ENCODE peak calls at places on chromosomes 5 and 9, in four cellular contexts. One of them, this sample, is unnamed.

GRCh38 chr9:14144215-14144614 is 169.7 kb downstream of the NFIB start:
- DNase-seq in kidney epithelial cell: no peak
- DNase-seq in neural crest cell: no peak
- DNase-seq in astrocyte of the spinal cord: no peak
- DNase-seq in this sample: no peak

GRCh38 chr5:99900302-99900811 is 634.8 kb upstream of the FAM174A start:
- DNase-seq in kidney epithelial cell: peak
- DNase-seq in neural crest cell: no peak
- DNase-seq in astrocyte of the spinal cord: peak
- DNase-seq in this sample: no peak

GRCh38 chr9:38164659-38165221 is 95.7 kb upstream of the SHB start:
- DNase-seq in kidney epithelial cell: no peak
- DNase-seq in neural crest cell: no peak
- DNase-seq in astrocyte of the spinal cord: no peak
- DNase-seq in this sample: no peak

GRCh38 chr5:82793808-82794419 is 283.3 kb downstream of the TMEM167A start:
- DNase-seq in kidney epithelial cell: no peak
- DNase-seq in neural crest cell: peak
- DNase-seq in astrocyte of the spinal cord: peak
- DNase-seq in this sample: no peak

GRCh38 chr9:127224178-127224882 is 40.2 kb upstream of the GARNL3 start:
- DNase-seq in kidney epithelial cell: no peak
- DNase-seq in neural crest cell: peak
- DNase-seq in astrocyte of the spinal cord: peak
- DNase-seq in this sample: peak

GRCh38 chr9:130932220-130933069 is 6.6 kb downstream of the FIBCD1 start:
- DNase-seq in kidney epithelial cell: no peak
- DNase-seq in neural crest cell: no peak
- DNase-seq in astrocyte of the spinal cord: no peak
- DNase-seq in this sample: no peak

GRCh38 chr5:165525268-165525667 is 2019.8 kb downstream of the MAT2B start:
- DNase-seq in kidney epithelial cell: no peak
- DNase-seq in neural crest cell: no peak
- DNase-seq in astrocyte of the spinal cord: peak
- DNase-seq in this sample: no peak

GRCh38 chr9:127980056-127980705 is 608 bp downstream of the EEIG1 start:
- DNase-seq in kidney epithelial cell: no peak
- DNase-seq in neural crest cell: peak
- DNase-seq in astrocyte of the spinal cord: peak
- DNase-seq in this sample: peak

GRCh38 chr9:69964446-69964845 is 79.2 kb upstream of the MAMDC2 start:
- DNase-seq in kidney epithelial cell: no peak
- DNase-seq in neural crest cell: no peak
- DNase-seq in astrocyte of the spinal cord: no peak
- DNase-seq in this sample: no peak
- TF ChIP-seq CTCF in kidney epithelial cell: no peak
- TF ChIP-seq CTCF in neural crest cell: no peak
- TF ChIP-seq CTCF in astrocyte of the spinal cord: no peak
- TF ChIP-seq CTCF in this sample: no peak

GRCh38 chr5:152511531-152512132 is 106.6 kb upstream of the NMUR2 start:
- DNase-seq in kidney epithelial cell: no peak
- DNase-seq in neural crest cell: no peak
- DNase-seq in astrocyte of the spinal cord: no peak
- DNase-seq in this sample: no peak

DNA sequence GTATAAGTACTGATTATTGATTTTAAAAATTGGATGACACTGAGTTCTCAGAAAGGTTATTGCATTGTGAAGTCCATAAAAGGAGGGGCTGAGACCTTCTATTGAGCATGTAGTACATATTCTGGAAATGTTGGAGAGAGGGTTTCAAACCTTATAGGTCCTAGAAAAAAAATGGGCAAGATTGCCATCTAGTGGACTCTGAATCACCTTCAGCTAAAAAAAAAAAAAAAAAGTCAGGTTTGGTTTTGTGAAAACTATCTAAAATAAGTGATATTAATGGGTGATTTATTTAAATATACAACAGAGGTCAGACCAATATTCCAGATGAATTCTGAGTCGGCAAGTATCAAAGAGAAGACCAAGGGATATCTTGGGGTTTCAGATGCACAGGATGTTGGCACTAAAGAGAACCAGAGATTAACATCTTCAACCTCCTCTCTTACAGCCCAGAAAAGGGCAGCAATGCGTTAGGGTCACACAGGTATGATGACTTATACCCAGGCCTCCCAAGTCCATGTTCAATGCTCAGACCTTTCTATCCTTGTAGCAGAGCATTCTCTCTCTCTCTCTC is 109.8 kb upstream of the NMUR2 start:
- DNase-seq in kidney epithelial cell: no peak
- DNase-seq in neural crest cell: no peak
- DNase-seq in astrocyte of the spinal cord: peak
- DNase-seq in this sample: no peak
- TF ChIP-seq CTCF in kidney epithelial cell: peak
- TF ChIP-seq CTCF in neural crest cell: peak
- TF ChIP-seq CTCF in astrocyte of the spinal cord: peak
- TF ChIP-seq CTCF in this sample: no peak

GRCh38 chr9:254516-254915 is 39.9 kb downstream of the DOCK8 start:
- DNase-seq in kidney epithelial cell: no peak
- DNase-seq in neural crest cell: no peak
- DNase-seq in astrocyte of the spinal cord: no peak
- DNase-seq in this sample: no peak

GRCh38 chr9:265209-265900 is 50.7 kb downstream of the DOCK8 start:
- DNase-seq in kidney epithelial cell: no peak
- DNase-seq in neural crest cell: no peak
- DNase-seq in astrocyte of the spinal cord: no peak
- DNase-seq in this sample: no peak

GRCh38 chr9:257957-258356 is 43.3 kb downstream of the DOCK8 start:
- DNase-seq in kidney epithelial cell: no peak
- DNase-seq in neural crest cell: no peak
- DNase-seq in astrocyte of the spinal cord: no peak
- DNase-seq in this sample: no peak

GRCh38 chr9:264231-264630 is 49.6 kb downstream of the DOCK8 start:
- DNase-seq in kidney epithelial cell: no peak
- DNase-seq in neural crest cell: no peak
- DNase-seq in astrocyte of the spinal cord: no peak
- DNase-seq in this sample: no peak

DNA sequence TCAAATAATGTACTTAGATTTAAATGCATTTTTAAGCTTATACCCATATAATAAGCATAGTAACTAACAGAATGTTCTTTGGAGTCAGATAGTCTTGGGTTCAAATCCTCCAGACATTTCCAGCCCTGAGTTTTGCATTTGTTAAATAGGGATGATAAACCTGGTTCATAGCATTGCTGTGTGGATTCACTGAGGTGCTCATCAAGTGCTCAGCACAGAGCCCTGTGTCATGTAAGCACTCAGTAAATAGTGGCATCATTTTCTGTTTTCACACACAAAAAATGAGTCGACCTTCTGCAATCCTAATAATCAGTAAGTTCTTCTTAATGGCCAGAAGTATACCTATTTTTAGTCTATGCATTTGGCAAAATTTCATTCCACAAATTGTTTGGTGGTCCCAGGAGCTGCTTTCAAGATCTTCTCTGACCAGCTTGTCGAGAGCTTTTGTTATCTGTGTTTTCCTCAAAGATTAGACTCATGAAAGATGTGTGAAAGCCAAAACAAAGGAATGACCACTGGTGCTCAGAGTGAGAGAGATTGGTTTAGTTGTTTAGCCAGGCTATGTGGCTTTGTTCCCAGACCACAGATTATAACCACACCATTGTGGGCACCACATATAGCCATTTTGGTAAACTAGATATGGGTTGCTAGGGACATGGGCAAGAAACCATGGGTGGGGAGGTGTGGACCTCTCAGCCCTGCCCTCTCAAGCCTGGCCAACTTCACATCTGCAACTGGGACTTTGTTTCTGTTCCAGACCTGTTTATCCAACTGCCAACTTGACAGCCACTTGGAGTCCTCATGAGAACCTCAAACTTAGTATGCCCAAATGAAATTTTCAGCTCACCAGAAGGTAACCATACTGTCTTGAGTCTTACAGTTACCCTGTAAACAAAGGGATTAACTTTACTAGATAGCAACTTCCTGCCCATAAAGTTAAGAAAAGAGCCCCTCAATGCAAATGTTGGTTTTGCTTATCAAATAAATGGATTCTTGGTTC is 45.0 kb downstream of the DOCK8 start:
- DNase-seq in kidney epithelial cell: no peak
- DNase-seq in neural crest cell: no peak
- DNase-seq in astrocyte of the spinal cord: no peak
- DNase-seq in this sample: no peak
- TF ChIP-seq CTCF in kidney epithelial cell: no peak
- TF ChIP-seq CTCF in neural crest cell: no peak
- TF ChIP-seq CTCF in astrocyte of the spinal cord: no peak
- TF ChIP-seq CTCF in this sample: no peak

DNA sequence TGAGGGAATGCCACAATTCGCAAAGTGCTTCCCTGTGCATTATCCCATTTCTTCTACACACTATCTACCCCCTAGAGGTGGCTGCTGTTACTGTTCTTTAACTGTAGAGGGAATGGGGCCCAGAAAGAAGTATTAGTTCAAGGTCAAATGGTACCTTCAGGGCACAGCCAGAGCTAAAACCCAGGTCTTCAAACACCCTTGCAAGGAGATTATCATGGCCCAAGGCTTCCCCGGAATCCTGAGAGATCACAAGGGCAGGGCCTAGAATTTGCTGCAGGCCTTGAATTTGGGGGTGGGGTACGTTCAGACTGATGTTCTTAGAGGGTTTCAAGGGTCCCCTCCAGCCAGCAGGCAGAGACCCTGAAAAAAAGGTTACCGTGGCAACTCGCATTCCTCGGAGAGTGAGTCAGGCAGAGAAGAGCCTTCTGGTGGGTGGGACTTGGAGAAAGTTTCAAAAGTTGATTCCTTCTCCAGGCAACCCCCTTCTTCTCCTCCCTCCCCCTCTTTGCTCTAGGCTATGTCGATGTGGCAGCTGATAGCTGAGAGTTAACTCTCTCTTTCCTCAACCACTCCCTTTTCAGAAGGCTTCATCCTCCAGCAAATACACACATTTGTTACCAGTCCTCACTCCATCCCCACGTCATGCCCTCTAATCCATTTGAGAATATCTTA is 1.9 kb downstream of the SPARC start:
- DNase-seq in kidney epithelial cell: peak
- DNase-seq in neural crest cell: peak
- DNase-seq in astrocyte of the spinal cord: peak
- DNase-seq in this sample: no peak
- TF ChIP-seq CTCF in kidney epithelial cell: peak
- TF ChIP-seq CTCF in neural crest cell: peak
- TF ChIP-seq CTCF in astrocyte of the spinal cord: peak
- TF ChIP-seq CTCF in this sample: peak

This sample was measured in Peyer's patch.